ENCODE peak calls at places on chromosomes 16 and 17, in six cellular contexts. Y is stimulated activated CD4-positive, alpha-beta T cell treated with anti-CD3 and anti-CD28 coated beads, Interleukin-2, amount 100 ng/mL, for 48 hours; D is adrenal gland; J is PC-3; F is activated naive CD4-positive, alpha-beta T cell treated with anti-CD3 and anti-CD28 coated beads for 36 hours; I is cortex of kidney. A is an unnamed sample.

GRCh38 chr17:41267711-41268110 is 2.5 kb downstream of the KRTAP9-6 start:
- DNase-seq in J (no peak), F (no peak), I (no peak), Y (no peak), D (no peak), A (no peak)

GRCh38 chr16:14458576-14458975 is 171.5 kb downstream of the PARN start:
- DNase-seq in F (no peak), D (no peak), Y (no peak), I (no peak), J (no peak), A (no peak)

GRCh38 chr16:75789237-75789636 is 62.9 kb upstream of the CPHXL start:
- DNase-seq in J (peak), Y (no peak), D (no peak), F (no peak), I (no peak), A (peak)

GRCh38 chr17:82972836-82973372 is 106.5 kb upstream of the METRNL start:
- DNase-seq in I (no peak), D (no peak), J (no peak), F (no peak), Y (no peak), A (no peak)

GRCh38 chr17:62625870-62626200 is 1.6 kb upstream of the MRC2 start:
- DNase-seq in J (no peak), I (no peak), Y (no peak), D (no peak), F (no peak), A (no peak)

GRCh38 chr16:87143661-87144121 is 173.5 kb downstream of the C16orf95 start:
- DNase-seq in F (no peak), D (no peak), Y (no peak), J (no peak), I (no peak), A (no peak)

GRCh38 chr16:11627822-11628457 is 40.3 kb upstream of the SNN start:
- DNase-seq in Y (no peak), F (peak), D (no peak), J (peak), I (no peak), A (peak)

GRCh38 chr17:43917348-43918025 is 10.2 kb upstream of the MPP2 start:
- DNase-seq in I (no peak), Y (peak), D (peak), J (no peak), F (peak), A (no peak)

GRCh38 chr17:78458739-78459335 is 80.4 kb downstream of the PGS1 start:
- DNase-seq in D (no peak), F (no peak), J (no peak), I (no peak), Y (no peak), A (no peak)

GRCh38 chr17:33680479-33680878 is 387.4 kb upstream of the ASIC2 start:
- DNase-seq in J (no peak), F (no peak), D (no peak), I (no peak), Y (no peak), A (no peak)

GRCh38 chr16:51818342-51818944 is 667.4 kb upstream of the SALL1 start:
- DNase-seq in I (no peak), J (peak), Y (peak), D (peak), F (peak), A (peak)

GRCh38 chr17:58643147-58643546 is 48.7 kb downstream of the TEX14 start:
- DNase-seq in J (peak), Y (no peak), F (no peak), D (no peak), I (no peak), A (peak)

A was measured in kidney tubule cell.